ENCODE peak calls at places on chromosome 15, in four cellular contexts. One of them, this sample, is unnamed.

GRCh38 chr15:79373068-79373467 is 59.1 kb upstream of the MINAR1 start:
- DNase-seq in H1: no peak
- DNase-seq in HCT116: no peak
- DNase-seq in K562: no peak
- DNase-seq in this sample: no peak

GRCh38 chr15:97036301-97036700 is 705.8 kb downstream of the NR2F2 start:
- DNase-seq in H1: no peak
- DNase-seq in HCT116: no peak
- DNase-seq in K562: no peak
- DNase-seq in this sample: no peak

GRCh38 chr15:70152070-70152480 is 54.4 kb upstream of the TLE3 start:
- DNase-seq in H1: no peak
- DNase-seq in HCT116: no peak
- DNase-seq in K562: no peak
- DNase-seq in this sample: no peak

GRCh38 chr15:96166223-96167200 is 164.0 kb upstream of the NR2F2 start:
- DNase-seq in H1: no peak
- DNase-seq in HCT116: no peak
- DNase-seq in K562: no peak
- DNase-seq in this sample: no peak

GRCh38 chr15:38517312-38517711 is 47.3 kb downstream of the RASGRP1 start:
- DNase-seq in H1: no peak
- DNase-seq in HCT116: no peak
- DNase-seq in K562: no peak
- DNase-seq in this sample: no peak

GRCh38 chr15:89494941-89495637 is 1.3 kb downstream of the RHCG start:
- DNase-seq in H1: peak
- DNase-seq in HCT116: no peak
- DNase-seq in K562: peak
- DNase-seq in this sample: peak

GRCh38 chr15:66502491-66502890 is 2.2 kb downstream of the RPL4 start:
- DNase-seq in H1: no peak
- DNase-seq in HCT116: no peak
- DNase-seq in K562: no peak
- DNase-seq in this sample: no peak

GRCh38 chr15:59247364-59247763 is 40.7 kb downstream of the LDHAL6B start:
- DNase-seq in H1: peak
- DNase-seq in HCT116: no peak
- DNase-seq in K562: peak
- DNase-seq in this sample: peak

GRCh38 chr15:73081321-73081958 is 29.2 kb downstream of the NEO1 start:
- DNase-seq in H1: no peak
- DNase-seq in HCT116: peak
- DNase-seq in K562: peak
- DNase-seq in this sample: no peak

GRCh38 chr15:64566629-64567427 is 106.5 kb downstream of the ZNF609 start:
- DNase-seq in H1: no peak
- DNase-seq in HCT116: no peak
- DNase-seq in K562: peak
- DNase-seq in this sample: no peak

GRCh38 chr15:88345962-88346361 is 89.4 kb upstream of the NTRK3 start:
- DNase-seq in H1: no peak
- DNase-seq in HCT116: no peak
- DNase-seq in K562: no peak
- DNase-seq in this sample: no peak

GRCh38 chr15:82647835-82648256 is 683 bp upstream of the CPEB1 start:
- DNase-seq in H1: no peak
- DNase-seq in HCT116: no peak
- DNase-seq in K562: peak
- DNase-seq in this sample: no peak

GRCh38 chr15:36479200-36479896 is 100.1 kb upstream of the CDIN1 start:
- DNase-seq in H1: no peak
- DNase-seq in HCT116: no peak
- DNase-seq in K562: no peak
- DNase-seq in this sample: no peak

GRCh38 chr15:77710171-77710570 is 77.5 kb upstream of the LINGO1 start:
- DNase-seq in H1: no peak
- DNase-seq in HCT116: no peak
- DNase-seq in K562: no peak
- DNase-seq in this sample: no peak

GRCh38 chr15:31164573-31164912 is 63.0 kb upstream of the TRPM1 start:
- DNase-seq in H1: no peak
- DNase-seq in HCT116: no peak
- DNase-seq in K562: no peak
- DNase-seq in this sample: no peak
- TF ChIP-seq JUND in H1: no peak
- TF ChIP-seq JUND in HCT116: no peak
- TF ChIP-seq JUND in K562: no peak
- TF ChIP-seq JUND in this sample: no peak

GRCh38 chr15:55741592-55742497 is 1.1 kb downstream of the PRTG start:
- DNase-seq in H1: peak
- DNase-seq in HCT116: no peak
- DNase-seq in K562: no peak
- DNase-seq in this sample: peak

GRCh38 chr15:55740981-55741591 is 1.9 kb downstream of the PRTG start:
- DNase-seq in H1: no peak
- DNase-seq in HCT116: no peak
- DNase-seq in K562: no peak
- DNase-seq in this sample: no peak

GRCh38 chr15:55738715-55739114 is 4.2 kb downstream of the PRTG start:
- DNase-seq in H1: no peak
- DNase-seq in HCT116: no peak
- DNase-seq in K562: no peak
- DNase-seq in this sample: no peak

GRCh38 chr15:55739641-55740040 is 3.3 kb downstream of the PRTG start:
- DNase-seq in H1: no peak
- DNase-seq in HCT116: no peak
- DNase-seq in K562: no peak
- DNase-seq in this sample: no peak

GRCh38 chr15:55740479-55740878 is 2.5 kb downstream of the PRTG start:
- DNase-seq in H1: no peak
- DNase-seq in HCT116: no peak
- DNase-seq in K562: no peak
- DNase-seq in this sample: no peak
- TF ChIP-seq JUND in H1: no peak
- TF ChIP-seq JUND in HCT116: no peak
- TF ChIP-seq JUND in K562: no peak
- TF ChIP-seq JUND in this sample: no peak

GRCh38 chr15:50774450-50774849 is 8.9 kb upstream of the SPPL2A start:
- DNase-seq in H1: no peak
- DNase-seq in HCT116: no peak
- DNase-seq in K562: no peak
- DNase-seq in this sample: no peak
- TF ChIP-seq JUND in H1: no peak
- TF ChIP-seq JUND in HCT116: no peak
- TF ChIP-seq JUND in K562: no peak
- TF ChIP-seq JUND in this sample: no peak

DNA sequence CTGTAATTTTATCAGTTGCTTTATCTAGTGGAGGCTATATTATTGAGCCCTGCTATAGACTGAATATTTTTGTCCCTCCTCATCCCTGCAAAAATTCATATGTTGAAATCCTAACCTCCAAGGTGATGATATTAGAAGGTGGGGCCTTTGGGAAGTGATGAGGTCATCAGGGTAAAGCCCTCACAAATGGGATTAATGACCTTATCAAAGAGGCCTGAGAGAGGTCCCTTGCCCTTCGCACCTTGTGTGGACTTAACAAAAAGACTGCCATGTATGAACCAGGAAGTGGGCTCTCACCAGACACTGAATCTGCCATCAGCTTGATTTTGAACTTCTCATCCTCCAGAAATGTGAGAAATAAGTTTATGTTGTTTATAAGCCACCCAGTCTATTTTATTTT is 381.4 kb upstream of the ONECUT1 start:
- DNase-seq in H1: no peak
- DNase-seq in HCT116: no peak
- DNase-seq in K562: no peak
- DNase-seq in this sample: no peak
- TF ChIP-seq JUND in H1: no peak
- TF ChIP-seq JUND in HCT116: no peak
- TF ChIP-seq JUND in K562: no peak
- TF ChIP-seq JUND in this sample: no peak

GRCh38 chr15:98916826-98917225 is 90.8 kb downstream of the PGPEP1L start:
- DNase-seq in H1: no peak
- DNase-seq in HCT116: no peak
- DNase-seq in K562: no peak
- DNase-seq in this sample: no peak
- TF ChIP-seq JUND in H1: no peak
- TF ChIP-seq JUND in HCT116: no peak
- TF ChIP-seq JUND in K562: no peak
- TF ChIP-seq JUND in this sample: no peak

DNA sequence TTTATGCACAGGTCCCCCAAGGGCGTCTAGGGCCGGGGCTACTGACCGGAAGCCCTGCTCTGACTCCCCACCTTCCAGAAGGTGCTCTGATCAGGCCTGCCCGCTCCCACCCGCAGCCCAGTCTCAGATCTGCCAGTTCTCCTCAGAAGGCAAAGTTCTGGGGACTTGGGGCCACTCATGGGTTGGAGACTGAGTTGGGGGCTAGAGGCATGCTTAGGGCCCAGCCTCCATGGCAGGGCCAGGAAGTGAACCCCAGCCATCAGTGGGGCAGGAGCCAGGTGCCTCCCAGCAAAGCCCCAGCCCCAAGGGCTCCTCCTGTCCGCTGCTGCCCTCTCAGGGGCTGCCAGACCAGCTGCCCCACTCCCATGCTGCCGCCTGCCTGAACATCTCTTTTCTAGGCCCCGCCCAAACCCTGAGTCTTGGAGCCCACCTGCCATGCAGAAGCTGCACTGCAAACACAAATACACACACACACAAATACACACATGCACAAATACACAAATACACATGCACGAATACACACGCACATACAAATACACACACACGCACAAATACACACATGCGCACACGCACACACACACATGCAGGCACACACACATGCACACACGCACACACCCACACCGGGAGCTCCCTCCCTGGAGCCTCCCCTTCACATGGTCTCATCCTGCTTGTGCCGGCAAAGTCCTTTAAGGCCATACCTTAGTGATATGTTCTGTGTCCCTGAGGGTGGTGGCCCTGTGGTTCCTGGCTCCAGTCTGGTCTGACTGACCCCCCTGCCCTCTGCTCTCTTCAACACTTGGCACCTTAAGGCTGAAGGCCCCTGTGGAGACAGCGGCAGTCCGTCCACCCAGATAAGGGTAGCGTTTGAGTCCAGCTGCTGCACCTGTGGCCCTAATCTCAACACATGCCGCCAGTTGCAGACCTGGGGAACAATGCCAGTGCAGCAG is 59.2 kb upstream of the KLF13 start:
- DNase-seq in H1: peak
- DNase-seq in HCT116: no peak
- DNase-seq in K562: no peak
- DNase-seq in this sample: no peak
- TF ChIP-seq JUND in H1: no peak
- TF ChIP-seq JUND in HCT116: no peak
- TF ChIP-seq JUND in K562: no peak
- TF ChIP-seq JUND in this sample: no peak

GRCh38 chr15:74140445-74140761 is 10.0 kb downstream of the ISLR2 start:
- DNase-seq in H1: no peak
- DNase-seq in HCT116: no peak
- DNase-seq in K562: no peak
- DNase-seq in this sample: no peak

GRCh38 chr15:74138642-74139041 is 8.3 kb downstream of the ISLR2 start:
- DNase-seq in H1: no peak
- DNase-seq in HCT116: no peak
- DNase-seq in K562: no peak
- DNase-seq in this sample: no peak

GRCh38 chr15:74135041-74135565 is 4.7 kb downstream of the ISLR2 start:
- DNase-seq in H1: no peak
- DNase-seq in HCT116: no peak
- DNase-seq in K562: no peak
- DNase-seq in this sample: no peak

GRCh38 chr15:74136584-74137543 is 6.5 kb downstream of the ISLR2 start:
- DNase-seq in H1: no peak
- DNase-seq in HCT116: no peak
- DNase-seq in K562: no peak
- DNase-seq in this sample: no peak

DNA sequence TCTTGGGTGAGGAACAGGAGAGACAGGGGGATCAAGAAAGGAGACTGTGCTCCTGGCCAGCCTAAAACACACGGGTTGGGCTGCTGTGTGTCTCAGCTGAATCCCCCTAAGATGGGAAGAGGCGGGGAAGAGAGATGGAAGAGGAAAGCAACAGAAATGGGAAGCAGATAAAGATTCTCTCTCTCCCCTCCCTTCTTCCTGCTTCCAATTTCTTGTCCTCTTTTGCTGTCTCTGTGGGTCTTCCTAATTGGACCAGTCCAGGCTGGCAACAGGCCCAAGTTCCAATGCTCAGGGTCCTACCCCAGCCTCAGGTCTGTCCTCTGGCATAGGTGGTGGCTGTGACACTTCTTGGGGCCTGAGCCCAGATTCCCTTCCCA is 7.1 kb downstream of the ISLR2 start:
- DNase-seq in H1: no peak
- DNase-seq in HCT116: no peak
- DNase-seq in K562: no peak
- DNase-seq in this sample: no peak
- TF ChIP-seq JUND in H1: no peak
- TF ChIP-seq JUND in HCT116: no peak
- TF ChIP-seq JUND in K562: no peak
- TF ChIP-seq JUND in this sample: no peak

DNA sequence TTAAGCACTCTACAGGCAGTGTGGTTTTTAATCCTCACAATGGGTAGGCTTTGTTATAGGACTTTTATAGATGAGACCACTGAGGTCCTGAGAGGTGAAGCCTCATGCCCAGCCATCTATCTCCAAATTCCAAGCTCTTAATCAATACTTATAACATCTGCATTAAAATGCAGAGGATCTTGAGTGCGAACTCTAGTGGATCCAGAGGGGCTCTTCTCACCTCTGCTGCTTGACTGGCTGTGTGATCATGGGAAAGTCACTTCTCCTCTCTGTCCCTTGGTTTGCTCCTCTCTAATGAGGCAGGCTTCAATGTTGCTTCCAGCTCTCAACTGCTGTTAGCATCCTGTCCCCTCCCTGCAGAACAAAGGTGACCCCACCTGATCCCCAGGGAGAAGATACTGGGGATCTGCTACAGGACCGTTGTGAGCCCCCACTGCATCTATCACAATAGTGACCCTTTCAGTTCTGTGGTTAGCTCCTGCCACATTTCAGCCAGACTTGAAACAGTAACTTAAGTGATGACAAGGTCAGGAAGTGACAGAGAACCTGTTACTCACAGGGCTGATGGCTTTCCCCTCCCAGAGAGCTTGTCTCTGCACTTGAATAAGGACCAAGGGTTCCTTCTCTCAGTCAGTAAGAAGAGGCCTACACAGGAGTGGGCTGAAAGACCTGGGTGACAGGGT is 1.3 kb downstream of the SLC27A2 start:
- DNase-seq in H1: no peak
- DNase-seq in HCT116: no peak
- DNase-seq in K562: no peak
- DNase-seq in this sample: no peak
- TF ChIP-seq JUND in H1: no peak
- TF ChIP-seq JUND in HCT116: no peak
- TF ChIP-seq JUND in K562: no peak
- TF ChIP-seq JUND in this sample: no peak

This sample was measured in T47D.